ENCODE peak calls at places on chromosome 1, in seven cellular contexts. W is lower lobe of right lung, Q is AG10803, X is epithelial cell of esophagus, M is heart right ventricle, C is epithelial cell of proximal tubule, U is SJSA1. A is an unnamed sample.

GRCh38 chr1:232221790-232222499 is 408.0 kb downstream of the SIPA1L2 start:
- DNase-seq in W (no peak), Q (peak; percentile 22), X (peak; percentile 98), M (no peak), C (peak; percentile 90), U (no peak), A (peak; percentile 81)

GRCh38 chr1:39130297-39130696 is 74.2 kb upstream of the MACF1 start:
- DNase-seq in W (no peak), Q (peak; percentile 76), X (peak; percentile 95), M (no peak), C (no peak), U (peak; percentile 52), A (peak; percentile 56)

GRCh38 chr1:112698366-112699310 is 8.3 kb downstream of the RHOC start:
- DNase-seq in W (no peak), Q (no peak), X (peak; percentile 34), M (peak; percentile 67), C (no peak), U (no peak), A (no peak)

GRCh38 chr1:23193391-23194118 is 23.7 kb downstream of the HTR1D start:
- DNase-seq in W (no peak), Q (no peak), X (no peak), M (no peak), C (no peak), U (no peak), A (no peak)

GRCh38 chr1:83910461-83910860 is 88.5 kb downstream of the TTLL7 start:
- DNase-seq in W (no peak), Q (no peak), X (peak; percentile 50), M (no peak), C (no peak), U (no peak), A (no peak)

GRCh38 chr1:221074325-221074724 is 195.1 kb downstream of the HLX start:
- DNase-seq in W (no peak), Q (peak; percentile 16), X (peak; percentile 33), M (no peak), C (peak; percentile 27), U (no peak), A (no peak)

GRCh38 chr1:89735449-89735848 is 85.4 kb upstream of the LRRC8D start:
- DNase-seq in W (no peak), Q (no peak), X (no peak), M (no peak), C (no peak), U (no peak), A (no peak)

GRCh38 chr1:7300893-7301292 is 470.2 kb upstream of the VAMP3 start:
- DNase-seq in W (no peak), Q (peak; percentile 82), X (peak; percentile 73), M (no peak), C (peak; percentile 67), U (peak; percentile 74), A (peak; percentile 61)

GRCh38 chr1:232590742-232591082 is 39.2 kb downstream of the SIPA1L2 start:
- DNase-seq in W (no peak), Q (no peak), X (no peak), M (no peak), C (no peak), U (no peak), A (no peak)

GRCh38 chr1:41811978-41812852 is 106.5 kb downstream of the HIVEP3 start:
- DNase-seq in W (no peak), Q (peak; percentile 96), X (peak; percentile 81), M (peak; percentile 54), C (peak; percentile 12), U (peak; percentile 81), A (peak; percentile 48)

GRCh38 chr1:188817814-188818213 is 1659.8 kb downstream of the BRINP3 start:
- DNase-seq in W (no peak), Q (no peak), X (no peak), M (no peak), C (no peak), U (no peak), A (no peak)

GRCh38 chr1:89757532-89757931 is 63.3 kb upstream of the LRRC8D start:
- DNase-seq in W (peak; percentile 78), Q (no peak), X (no peak), M (peak; percentile 39), C (no peak), U (no peak), A (no peak)

GRCh38 chr1:201527879-201528278 is 11.0 kb upstream of the NAV1 start:
- DNase-seq in W (no peak), Q (no peak), X (no peak), M (no peak), C (no peak), U (no peak), A (no peak)

GRCh38 chr1:61271412-61271789 is 189.0 kb downstream of the NFIA start:
- DNase-seq in W (no peak), Q (no peak), X (no peak), M (no peak), C (no peak), U (no peak), A (no peak)

GRCh38 chr1:28123461-28123961 is 35.1 kb upstream of the EYA3 start:
- DNase-seq in W (peak; percentile 48), Q (peak; percentile 78), X (peak; percentile 89), M (no peak), C (peak; percentile 70), U (peak; percentile 68), A (peak; percentile 60)

GRCh38 chr1:114114751-114115104 is 38.9 kb downstream of the SYT6 start:
- DNase-seq in W (no peak), Q (no peak), X (no peak), M (no peak), C (no peak), U (no peak), A (no peak)

GRCh38 chr1:114112775-114113174 is 40.9 kb downstream of the SYT6 start:
- DNase-seq in W (no peak), Q (no peak), X (no peak), M (no peak), C (no peak), U (no peak), A (no peak)

GRCh38 chr1:114111731-114112661 is 41.7 kb downstream of the SYT6 start:
- DNase-seq in W (no peak), Q (no peak), X (no peak), M (no peak), C (no peak), U (no peak), A (no peak)

GRCh38 chr1:114116086-114116485 is 37.6 kb downstream of the SYT6 start:
- DNase-seq in W (no peak), Q (no peak), X (peak; percentile 23), M (no peak), C (no peak), U (no peak), A (no peak)

GRCh38 chr1:114113801-114114750 is 39.6 kb downstream of the SYT6 start:
- DNase-seq in W (peak; percentile 60), Q (no peak), X (peak; percentile 82), M (no peak), C (no peak), U (no peak), A (no peak)
- H3K4me3 ChIP-seq in W (no peak overlapping the region), Q (no peak overlapping the region), X (no peak overlapping the region), M (no peak overlapping the region), C (no peak overlapping the region), U (no peak overlapping the region), A (no peak overlapping the region)

GRCh38 chr1:154871374-154871773 is 1.3 kb upstream of the KCNN3 start:
- DNase-seq in W (no peak), Q (no peak), X (peak; percentile 18), M (no peak), C (no peak), U (no peak), A (no peak)

GRCh38 chr1:154869351-154870116 is 547 bp downstream of the KCNN3 start:
- DNase-seq in W (peak; percentile 60), Q (peak; percentile 22), X (peak; percentile 30), M (peak; percentile 64), C (no peak), U (peak; percentile 57), A (no peak)

GRCh38 chr1:154870117-154870571 is at the start of gene KCNN3:
- DNase-seq in W (peak; percentile 94), Q (peak; percentile 82), X (peak; percentile 90), M (peak; percentile 93), C (peak; percentile 38), U (peak; percentile 88), A (peak; percentile 68)

GRCh38 chr1:154873321-154873950 is 3.4 kb upstream of the KCNN3 start:
- DNase-seq in W (no peak), Q (no peak), X (no peak), M (no peak), C (no peak), U (no peak), A (no peak)

GRCh38 chr1:154870734-154871133 is 653 bp upstream of the KCNN3 start:
- DNase-seq in W (no peak), Q (no peak), X (no peak), M (no peak), C (no peak), U (no peak), A (no peak)
- H3K4me3 ChIP-seq in W (peak overlapping the region; percentile 52), Q (no peak overlapping the region), X (no peak overlapping the region), M (no peak overlapping the region), C (no peak overlapping the region), U (no peak overlapping the region), A (no peak overlapping the region)

GRCh38 chr1:224846119-224846907 is 83.2 kb upstream of the DNAH14 start:
- DNase-seq in W (no peak), Q (no peak), X (no peak), M (no peak), C (no peak), U (no peak), A (no peak)

GRCh38 chr1:224851850-224852261 is 77.6 kb upstream of the DNAH14 start:
- DNase-seq in W (no peak), Q (no peak), X (no peak), M (no peak), C (no peak), U (no peak), A (no peak)

GRCh38 chr1:224852901-224853568 is 76.4 kb upstream of the DNAH14 start:
- DNase-seq in W (no peak), Q (peak; percentile 62), X (peak; percentile 68), M (no peak), C (peak; percentile 20), U (no peak), A (peak; percentile 21)

GRCh38 chr1:224850446-224850845 is 79.0 kb upstream of the DNAH14 start:
- DNase-seq in W (no peak), Q (no peak), X (no peak), M (no peak), C (no peak), U (peak; percentile 76), A (no peak)

DNA sequence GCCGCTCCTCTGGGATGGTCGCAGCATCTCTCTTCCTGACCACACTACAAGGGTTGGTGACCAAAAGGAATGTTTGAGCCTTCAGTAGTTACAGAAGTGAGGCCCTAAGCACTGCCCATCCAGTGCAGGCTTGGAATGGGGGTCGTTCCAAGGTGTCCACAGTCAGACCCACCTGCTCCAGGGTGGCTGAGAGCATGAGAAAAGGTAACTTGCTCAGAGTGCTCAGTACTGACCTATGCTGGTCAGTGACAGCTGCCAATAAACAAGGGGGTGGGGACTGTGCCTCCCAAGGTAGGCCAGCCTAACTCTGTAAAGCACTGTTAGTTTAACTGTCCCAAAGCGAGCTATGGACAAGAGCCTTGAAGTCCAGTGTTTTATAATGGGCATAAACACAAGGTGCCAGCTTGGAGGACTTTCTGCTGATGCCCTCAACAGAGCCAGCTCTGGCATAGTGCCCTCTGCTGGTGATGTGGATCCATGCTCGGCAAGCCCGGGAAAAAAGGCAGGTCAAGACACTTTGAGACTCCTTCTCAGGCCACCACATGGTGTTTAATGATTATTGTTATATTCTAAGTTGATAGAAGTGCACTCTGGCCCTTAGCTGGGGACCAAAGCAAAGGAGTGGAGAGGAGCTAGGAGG is 78.1 kb upstream of the DNAH14 start:
- DNase-seq in W (peak; percentile 73), Q (peak; percentile 58), X (peak; percentile 57), M (peak; percentile 44), C (no peak), U (peak; percentile 65), A (peak; percentile 10)
- H3K4me3 ChIP-seq in W (no peak overlapping the region), Q (no peak overlapping the region), X (no peak overlapping the region), M (no peak overlapping the region), C (no peak overlapping the region), U (no peak overlapping the region), A (no peak overlapping the region)

GRCh38 chr1:151720190-151720953 is 950 bp upstream of the RIIAD1 start:
- DNase-seq in W (no peak), Q (peak; percentile 29), X (no peak), M (no peak), C (no peak), U (no peak), A (no peak)
- H3K4me3 ChIP-seq in W (peak overlapping the region; percentile 61), Q (peak overlapping the region; percentile 52), X (no peak overlapping the region), M (no peak overlapping the region), C (peak overlapping the region; percentile 49), U (no peak overlapping the region), A (no peak overlapping the region)